ENCODE peak calls at places on chromosomes 1 and 21, in eight cellular contexts. One of them, this sample, is unnamed.

GRCh38 chr1:902802-903201 is 20.9 kb upstream of the SAMD11 start:
- DNase-seq in cardiac muscle cell: no peak
- DNase-seq in lung: no peak
- DNase-seq in GM20000: no peak
- DNase-seq in psoas muscle: no peak
- DNase-seq in WTC11: no peak
- DNase-seq in OCI-LY7: no peak
- DNase-seq in heart right ventricle: no peak
- DNase-seq in this sample: no peak

GRCh38 chr1:67134692-67135091 is at the start of gene C1orf141:
- DNase-seq in WTC11: peak; percentile 62
- DNase-seq in GM20000: peak; percentile 5
- DNase-seq in OCI-LY7: no peak
- DNase-seq in psoas muscle: no peak
- DNase-seq in heart right ventricle: peak; percentile 9
- DNase-seq in cardiac muscle cell: peak; percentile 77
- DNase-seq in lung: no peak
- DNase-seq in this sample: no peak

GRCh38 chr1:207828485-207829158 is 76.8 kb downstream of the CD46 start:
- DNase-seq in psoas muscle: peak; percentile 89
- DNase-seq in GM20000: no peak
- DNase-seq in cardiac muscle cell: peak; percentile 91
- DNase-seq in lung: peak; percentile 74
- DNase-seq in WTC11: peak; percentile 70
- DNase-seq in OCI-LY7: peak; percentile 68
- DNase-seq in heart right ventricle: peak; percentile 84
- DNase-seq in this sample: peak; percentile 78

GRCh38 chr1:82455342-82455741 is 654.6 kb downstream of the ADGRL2 start:
- DNase-seq in psoas muscle: no peak
- DNase-seq in GM20000: no peak
- DNase-seq in lung: no peak
- DNase-seq in heart right ventricle: no peak
- DNase-seq in cardiac muscle cell: no peak
- DNase-seq in WTC11: no peak
- DNase-seq in OCI-LY7: no peak
- DNase-seq in this sample: no peak

GRCh38 chr1:61141288-61142044 is 59.1 kb downstream of the NFIA start:
- DNase-seq in GM20000: no peak
- DNase-seq in psoas muscle: no peak
- DNase-seq in cardiac muscle cell: peak; percentile 73
- DNase-seq in heart right ventricle: no peak
- DNase-seq in OCI-LY7: no peak
- DNase-seq in WTC11: no peak
- DNase-seq in lung: no peak
- DNase-seq in this sample: peak; percentile 73

GRCh38 chr1:37438971-37439671 is 35.3 kb upstream of the ZC3H12A start:
- DNase-seq in lung: no peak
- DNase-seq in heart right ventricle: no peak
- DNase-seq in WTC11: no peak
- DNase-seq in GM20000: no peak
- DNase-seq in psoas muscle: no peak
- DNase-seq in OCI-LY7: no peak
- DNase-seq in cardiac muscle cell: no peak
- DNase-seq in this sample: no peak

GRCh38 chr1:6083801-6084467 is 38.2 kb downstream of the KCNAB2 start:
- DNase-seq in OCI-LY7: no peak
- DNase-seq in cardiac muscle cell: no peak
- DNase-seq in WTC11: no peak
- DNase-seq in GM20000: no peak
- DNase-seq in heart right ventricle: no peak
- DNase-seq in psoas muscle: no peak
- DNase-seq in lung: no peak
- DNase-seq in this sample: no peak

GRCh38 chr1:17597651-17598050 is 58.2 kb downstream of the ARHGEF10L start:
- DNase-seq in WTC11: no peak
- DNase-seq in cardiac muscle cell: no peak
- DNase-seq in psoas muscle: no peak
- DNase-seq in OCI-LY7: no peak
- DNase-seq in heart right ventricle: no peak
- DNase-seq in GM20000: no peak
- DNase-seq in lung: no peak
- DNase-seq in this sample: no peak

GRCh38 chr1:40612345-40612831 is 53.1 kb downstream of the RIMS3 start:
- DNase-seq in psoas muscle: no peak
- DNase-seq in lung: peak; percentile 69
- DNase-seq in cardiac muscle cell: peak; percentile 79
- DNase-seq in heart right ventricle: peak; percentile 74
- DNase-seq in OCI-LY7: peak; percentile 82
- DNase-seq in GM20000: peak; percentile 76
- DNase-seq in WTC11: peak; percentile 77
- DNase-seq in this sample: peak; percentile 17

GRCh38 chr1:220281159-220281574 is 8.9 kb upstream of the RAB3GAP2 start:
- DNase-seq in heart right ventricle: no peak
- DNase-seq in OCI-LY7: no peak
- DNase-seq in lung: no peak
- DNase-seq in cardiac muscle cell: peak; percentile 37
- DNase-seq in psoas muscle: no peak
- DNase-seq in GM20000: peak; percentile 16
- DNase-seq in WTC11: no peak
- DNase-seq in this sample: no peak

GRCh38 chr1:109769335-109770078 is 5.8 kb upstream of the EPS8L3 start:
- DNase-seq in heart right ventricle: no peak
- DNase-seq in psoas muscle: peak; percentile 28
- DNase-seq in cardiac muscle cell: peak; percentile 52
- DNase-seq in WTC11: peak; percentile 4
- DNase-seq in GM20000: no peak
- DNase-seq in lung: no peak
- DNase-seq in OCI-LY7: no peak
- DNase-seq in this sample: no peak

GRCh38 chr1:241408170-241408569 is 51.2 kb upstream of the RGS7 start:
- DNase-seq in GM20000: no peak
- DNase-seq in psoas muscle: no peak
- DNase-seq in heart right ventricle: no peak
- DNase-seq in cardiac muscle cell: peak; percentile 23
- DNase-seq in OCI-LY7: peak; percentile 4
- DNase-seq in WTC11: no peak
- DNase-seq in lung: no peak
- DNase-seq in this sample: no peak

GRCh38 chr1:165631403-165632151 is 543 bp downstream of the MGST3 start:
- DNase-seq in psoas muscle: peak; percentile 75
- DNase-seq in lung: peak; percentile 48
- DNase-seq in WTC11: peak; percentile 46
- DNase-seq in GM20000: peak; percentile 32
- DNase-seq in cardiac muscle cell: peak; percentile 85
- DNase-seq in OCI-LY7: peak; percentile 35
- DNase-seq in heart right ventricle: peak; percentile 40
- DNase-seq in this sample: peak; percentile 48

GRCh38 chr1:151512326-151512725 is 1.1 kb downstream of the CGN start:
- DNase-seq in WTC11: no peak
- DNase-seq in OCI-LY7: no peak
- DNase-seq in GM20000: no peak
- DNase-seq in cardiac muscle cell: no peak
- DNase-seq in psoas muscle: no peak
- DNase-seq in lung: no peak
- DNase-seq in heart right ventricle: no peak
- DNase-seq in this sample: no peak

GRCh38 chr1:114222920-114223319 is 69.3 kb upstream of the SYT6 start:
- DNase-seq in cardiac muscle cell: no peak
- DNase-seq in lung: no peak
- DNase-seq in psoas muscle: no peak
- DNase-seq in heart right ventricle: no peak
- DNase-seq in WTC11: no peak
- DNase-seq in GM20000: no peak
- DNase-seq in OCI-LY7: no peak
- DNase-seq in this sample: no peak

GRCh38 chr1:22526098-22526497 is 37.2 kb upstream of the EPHA8 start:
- DNase-seq in GM20000: no peak
- DNase-seq in cardiac muscle cell: no peak
- DNase-seq in heart right ventricle: no peak
- DNase-seq in lung: no peak
- DNase-seq in OCI-LY7: no peak
- DNase-seq in WTC11: no peak
- DNase-seq in psoas muscle: no peak
- DNase-seq in this sample: no peak

GRCh38 chr1:221881805-221882581 is 140.1 kb upstream of the DUSP10 start:
- DNase-seq in psoas muscle: no peak
- DNase-seq in cardiac muscle cell: no peak
- DNase-seq in GM20000: no peak
- DNase-seq in heart right ventricle: no peak
- DNase-seq in lung: no peak
- DNase-seq in OCI-LY7: no peak
- DNase-seq in WTC11: no peak
- DNase-seq in this sample: no peak

GRCh38 chr1:109181807-109182163 is 31.9 kb upstream of the SARS1 start:
- DNase-seq in heart right ventricle: no peak
- DNase-seq in lung: no peak
- DNase-seq in psoas muscle: no peak
- DNase-seq in WTC11: no peak
- DNase-seq in OCI-LY7: no peak
- DNase-seq in GM20000: no peak
- DNase-seq in cardiac muscle cell: no peak
- DNase-seq in this sample: no peak

GRCh38 chr1:40001456-40001855 is 39.1 kb upstream of the CAP1 start:
- DNase-seq in OCI-LY7: no peak
- DNase-seq in heart right ventricle: no peak
- DNase-seq in lung: no peak
- DNase-seq in psoas muscle: no peak
- DNase-seq in GM20000: no peak
- DNase-seq in WTC11: no peak
- DNase-seq in cardiac muscle cell: no peak
- DNase-seq in this sample: no peak

GRCh38 chr21:42299324-42300044 is 15.7 kb downstream of the TFF3 start:
- DNase-seq in OCI-LY7: no peak
- DNase-seq in WTC11: no peak
- DNase-seq in lung: no peak
- DNase-seq in heart right ventricle: peak; percentile 41
- DNase-seq in GM20000: no peak
- DNase-seq in psoas muscle: peak; percentile 72
- DNase-seq in cardiac muscle cell: peak; percentile 30
- DNase-seq in this sample: no peak

GRCh38 chr1:1306070-1306660 is 1.6 kb downstream of the ACAP3 start:
- DNase-seq in OCI-LY7: peak; percentile 62
- DNase-seq in WTC11: no peak
- DNase-seq in heart right ventricle: no peak
- DNase-seq in GM20000: peak; percentile 66
- DNase-seq in lung: no peak
- DNase-seq in cardiac muscle cell: no peak
- DNase-seq in psoas muscle: no peak
- DNase-seq in this sample: no peak

GRCh38 chr21:30439975-30440374 is at the start of gene KRTAP15-1:
- DNase-seq in GM20000: no peak
- DNase-seq in WTC11: no peak
- DNase-seq in cardiac muscle cell: no peak
- DNase-seq in heart right ventricle: no peak
- DNase-seq in psoas muscle: no peak
- DNase-seq in OCI-LY7: no peak
- DNase-seq in lung: no peak
- DNase-seq in this sample: no peak

GRCh38 chr21:30443226-30443625 is 3.2 kb downstream of the KRTAP15-1 start:
- DNase-seq in OCI-LY7: no peak
- DNase-seq in lung: no peak
- DNase-seq in GM20000: no peak
- DNase-seq in psoas muscle: no peak
- DNase-seq in cardiac muscle cell: no peak
- DNase-seq in heart right ventricle: no peak
- DNase-seq in WTC11: no peak
- DNase-seq in this sample: no peak

GRCh38 chr21:30446969-30447368 is 6.9 kb downstream of the KRTAP15-1 start:
- DNase-seq in WTC11: no peak
- DNase-seq in lung: no peak
- DNase-seq in psoas muscle: no peak
- DNase-seq in heart right ventricle: no peak
- DNase-seq in GM20000: no peak
- DNase-seq in cardiac muscle cell: no peak
- DNase-seq in OCI-LY7: no peak
- DNase-seq in this sample: no peak

GRCh38 chr21:30448514-30448913 is 8.4 kb downstream of the KRTAP15-1 start:
- DNase-seq in heart right ventricle: no peak
- DNase-seq in lung: no peak
- DNase-seq in OCI-LY7: no peak
- DNase-seq in GM20000: no peak
- DNase-seq in cardiac muscle cell: no peak
- DNase-seq in WTC11: no peak
- DNase-seq in psoas muscle: no peak
- DNase-seq in this sample: no peak

GRCh38 chr21:30444204-30444603 is 4.1 kb downstream of the KRTAP15-1 start:
- DNase-seq in WTC11: peak; percentile 31
- DNase-seq in heart right ventricle: peak; percentile 4
- DNase-seq in GM20000: no peak
- DNase-seq in cardiac muscle cell: no peak
- DNase-seq in lung: no peak
- DNase-seq in OCI-LY7: no peak
- DNase-seq in psoas muscle: no peak
- DNase-seq in this sample: no peak
- TF ChIP-seq CTCF in WTC11: no peak
- TF ChIP-seq CTCF in heart right ventricle: peak; percentile 54
- TF ChIP-seq CTCF in GM20000: no peak
- TF ChIP-seq CTCF in cardiac muscle cell: no peak
- TF ChIP-seq CTCF in lung: no peak
- TF ChIP-seq CTCF in OCI-LY7: no peak
- TF ChIP-seq CTCF in psoas muscle: no peak
- TF ChIP-seq CTCF in this sample: no peak

GRCh38 chr1:16151200-16151708 is 4.6 kb downstream of the EPHA2 start:
- DNase-seq in OCI-LY7: peak; percentile 8
- DNase-seq in lung: no peak
- DNase-seq in heart right ventricle: peak; percentile 34
- DNase-seq in psoas muscle: no peak
- DNase-seq in GM20000: no peak
- DNase-seq in cardiac muscle cell: no peak
- DNase-seq in WTC11: no peak
- DNase-seq in this sample: no peak
- TF ChIP-seq CTCF in OCI-LY7: no peak
- TF ChIP-seq CTCF in lung: no peak
- TF ChIP-seq CTCF in heart right ventricle: peak; percentile 29
- TF ChIP-seq CTCF in psoas muscle: no peak
- TF ChIP-seq CTCF in GM20000: no peak
- TF ChIP-seq CTCF in cardiac muscle cell: no peak
- TF ChIP-seq CTCF in WTC11: no peak
- TF ChIP-seq CTCF in this sample: no peak

DNA sequence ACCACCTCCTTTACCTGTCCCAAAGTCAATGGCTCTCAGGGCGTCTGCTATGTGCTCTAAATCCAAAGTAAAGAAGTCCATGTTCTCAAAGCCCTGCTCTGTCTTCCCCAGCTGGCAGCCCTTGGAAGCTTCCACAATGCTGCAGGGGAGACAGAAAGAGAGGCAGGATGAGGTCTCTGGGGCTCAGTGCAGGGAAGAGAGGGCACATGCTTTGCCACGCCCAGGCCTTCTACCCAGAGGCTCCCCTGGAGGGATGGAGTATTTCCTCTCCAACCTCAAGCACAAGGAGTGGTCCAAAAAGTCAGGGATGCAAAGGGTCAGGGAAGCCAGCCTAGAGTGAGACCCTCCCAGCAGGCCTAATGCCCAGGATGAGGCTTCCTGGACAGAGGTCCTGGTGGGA is 10.2 kb downstream of the TRIM63 start:
- DNase-seq in GM20000: no peak
- DNase-seq in lung: no peak
- DNase-seq in WTC11: no peak
- DNase-seq in cardiac muscle cell: no peak
- DNase-seq in OCI-LY7: no peak
- DNase-seq in psoas muscle: peak; percentile 60
- DNase-seq in heart right ventricle: no peak
- DNase-seq in this sample: no peak
- TF ChIP-seq CTCF in GM20000: no peak
- TF ChIP-seq CTCF in lung: no peak
- TF ChIP-seq CTCF in WTC11: no peak
- TF ChIP-seq CTCF in cardiac muscle cell: no peak
- TF ChIP-seq CTCF in OCI-LY7: no peak
- TF ChIP-seq CTCF in psoas muscle: no peak
- TF ChIP-seq CTCF in heart right ventricle: no peak
- TF ChIP-seq CTCF in this sample: no peak

GRCh38 chr21:40173833-40174232 is 306.6 kb downstream of the PCP4 start:
- DNase-seq in OCI-LY7: no peak
- DNase-seq in WTC11: peak; percentile 26
- DNase-seq in cardiac muscle cell: no peak
- DNase-seq in heart right ventricle: no peak
- DNase-seq in lung: no peak
- DNase-seq in GM20000: no peak
- DNase-seq in psoas muscle: no peak
- DNase-seq in this sample: no peak
- TF ChIP-seq CTCF in OCI-LY7: no peak
- TF ChIP-seq CTCF in WTC11: no peak
- TF ChIP-seq CTCF in cardiac muscle cell: no peak
- TF ChIP-seq CTCF in heart right ventricle: no peak
- TF ChIP-seq CTCF in lung: no peak
- TF ChIP-seq CTCF in GM20000: no peak
- TF ChIP-seq CTCF in psoas muscle: no peak
- TF ChIP-seq CTCF in this sample: no peak

This sample was measured in gastrocnemius medialis.